ENCODE peak calls at places on chromosomes 13 and 19, in ten cellular contexts. C is IMR-90; D is T-helper 1 cell; Y is endothelial cell; J is heart right ventricle; O is iris pigment epithelial cell; V is uterus; K is stimulated activated CD8-positive, alpha-beta memory T cell treated with anti-CD3 and anti-CD28 coated beads, Interleukin-2, amount 100 ng/mL, for 48 hours; H is amniotic stem cell; M is choroid plexus epithelial cell. F is an unnamed sample.

GRCh38 chr13:36872621-36873020 is 47.4 kb downstream of the SMAD9 start:
- DNase-seq in O (no peak), D (no peak), M (no peak), Y (no peak), H (no peak), V (no peak), J (peak; percentile 19), K (no peak), C (no peak), F (no peak)

GRCh38 chr13:99859178-99860177 is 112.1 kb downstream of the ZIC5 start:
- DNase-seq in Y (no peak), C (no peak), D (no peak), J (no peak), K (peak; percentile 72), O (no peak), H (no peak), M (no peak), V (no peak), F (no peak)

GRCh38 chr13:27012482-27013197 is 159.0 kb downstream of the USP12 start:
- DNase-seq in H (no peak), D (no peak), Y (no peak), J (no peak), O (peak; percentile 76), C (peak; percentile 89), K (no peak), V (no peak), M (peak; percentile 73), F (peak; percentile 95)

GRCh38 chr19:16874250-16874977 is 14.4 kb upstream of the F2RL3 start:
- DNase-seq in H (no peak), C (no peak), K (no peak), O (no peak), D (no peak), Y (no peak), J (no peak), V (no peak), M (no peak), F (no peak)

GRCh38 chr19:14347999-14348889 is 33.0 kb upstream of the ADGRE5 start:
- DNase-seq in V (peak; percentile 58), D (peak; percentile 51), C (no peak), H (no peak), O (peak; percentile 26), J (peak; percentile 75), K (peak; percentile 54), M (peak; percentile 53), Y (peak; percentile 76), F (peak; percentile 43)

GRCh38 chr13:92838786-92839185 is 387.8 kb upstream of the GPC6 start:
- DNase-seq in Y (no peak), H (no peak), D (no peak), K (no peak), M (peak; percentile 97), C (peak; percentile 94), J (no peak), V (no peak), O (peak; percentile 89), F (peak; percentile 96)

GRCh38 chr13:84641491-84641890 is 759.2 kb upstream of the SLITRK1 start:
- DNase-seq in J (no peak), O (peak; percentile 41), M (peak; percentile 38), D (no peak), Y (no peak), K (no peak), H (no peak), C (peak; percentile 47), V (no peak), F (peak; percentile 54)

GRCh38 chr19:34254552-34255432 is at the start of gene GARRE1:
- DNase-seq in M (peak; percentile 37), Y (peak; percentile 61), C (peak; percentile 24), V (no peak), K (peak; percentile 82), O (no peak), H (no peak), D (no peak), J (peak; percentile 51), F (no peak)

GRCh38 chr13:39684531-39685137 is 29.2 kb downstream of the COG6 start:
- DNase-seq in J (no peak), V (no peak), Y (no peak), K (no peak), M (peak; percentile 72), O (peak; percentile 65), D (no peak), H (peak; percentile 65), C (peak; percentile 65), F (peak; percentile 64)

GRCh38 chr19:54231077-54231931 is 8.5 kb upstream of the LILRB3 start:
- DNase-seq in M (peak; percentile 85), K (peak; percentile 70), J (peak; percentile 87), V (peak; percentile 71), O (peak; percentile 60), H (peak; percentile 55), D (peak; percentile 82), Y (peak; percentile 94), C (peak; percentile 73), F (peak; percentile 77)

GRCh38 chr13:74205313-74205690 is 71.1 kb upstream of the KLF12 start:
- DNase-seq in V (no peak), C (no peak), Y (no peak), D (no peak), K (no peak), H (no peak), M (no peak), O (no peak), J (no peak), F (no peak)

GRCh38 chr13:43879323-43880181 is at the start of the genes CCDC122 and LACC1:
- DNase-seq in C (peak; percentile 84), O (peak; percentile 89), D (peak; percentile 64), K (peak; percentile 69), Y (peak; percentile 81), V (peak; percentile 76), J (peak; percentile 87), H (peak; percentile 65), M (peak; percentile 90), F (peak; percentile 74)

GRCh38 chr13:109198585-109198984 is 569.2 kb downstream of the MYO16 start:
- DNase-seq in O (peak; percentile 24), K (no peak), C (peak; percentile 31), H (no peak), M (peak; percentile 27), D (no peak), J (no peak), Y (no peak), V (no peak), F (peak; percentile 8)

GRCh38 chr19:7255631-7256030 is 38.6 kb downstream of the INSR start:
- DNase-seq in D (no peak), M (no peak), J (no peak), V (no peak), H (no peak), Y (no peak), C (no peak), K (no peak), O (no peak), F (no peak)

GRCh38 chr13:81929988-81930387 is 1589.1 kb upstream of the SPRY2 start:
- DNase-seq in J (no peak), H (peak; percentile 17), Y (no peak), K (no peak), C (no peak), M (peak; percentile 71), O (peak; percentile 20), D (no peak), V (no peak), F (peak; percentile 8)

GRCh38 chr13:35157143-35157755 is 215.2 kb downstream of the NBEA start:
- DNase-seq in C (peak; percentile 50), D (no peak), V (peak; percentile 25), Y (peak; percentile 48), M (peak; percentile 78), K (no peak), O (peak; percentile 57), J (no peak), H (peak; percentile 13), F (peak; percentile 65)

GRCh38 chr19:12293771-12294307 is 844 bp downstream of the ZNF44 start:
- DNase-seq in C (peak; percentile 46), K (peak; percentile 21), M (peak; percentile 57), Y (peak; percentile 52), H (peak; percentile 37), J (peak; percentile 53), D (peak; percentile 52), O (peak; percentile 81), V (peak; percentile 56), F (peak; percentile 57)

GRCh38 chr19:48629599-48630288 is 7.4 kb downstream of the DBP start:
- DNase-seq in Y (peak; percentile 68), J (peak; percentile 62), M (peak; percentile 79), O (peak; percentile 67), V (peak; percentile 60), C (no peak), K (no peak), D (no peak), H (no peak), F (no peak)

GRCh38 chr13:27728271-27728670 is 64.0 kb upstream of the GSX1 start:
- DNase-seq in K (no peak), V (no peak), H (no peak), Y (peak; percentile 54), D (no peak), M (peak; percentile 4), J (no peak), O (no peak), C (no peak), F (no peak)

F was measured in fibroblast of mammary gland.